ENCODE peak calls at places on chromosome X, in four cellular contexts. S is BJ, Q is stomach, T is upper lobe of right lung. M is an unnamed sample.

GRCh38 chrX:40008841-40009461 is 88.8 kb downstream of the BCOR start:
- DNase-seq in Q (no peak), S (no peak), T (peak; percentile 69), M (no peak)

GRCh38 chrX:136687457-136687856 is 39.5 kb downstream of the CD40LG start:
- DNase-seq in Q (no peak), S (no peak), T (no peak), M (no peak)

GRCh38 chrX:4754878-4755604 is 1041.6 kb upstream of the PRKX start:
- DNase-seq in S (no peak), Q (no peak), T (no peak), M (no peak)

GRCh38 chrX:40085086-40085551 is 12.6 kb downstream of the BCOR start:
- DNase-seq in Q (no peak), T (no peak), S (no peak), M (peak; percentile 38)

GRCh38 chrX:94721386-94721785 is 1047.4 kb downstream of the FAM133A start:
- DNase-seq in S (no peak), Q (no peak), T (no peak), M (no peak)

GRCh38 chrX:102899940-102900916 is 36.8 kb upstream of the RAB40AL start:
- DNase-seq in T (no peak), Q (peak; percentile 75), S (peak; percentile 18), M (peak; percentile 66)

GRCh38 chrX:68375803-68376202 is 57.5 kb downstream of the OPHN1 start:
- DNase-seq in T (no peak), S (no peak), Q (no peak), M (no peak)

GRCh38 chrX:115324194-115324593 is 34.7 kb downstream of the LUZP4 start:
- DNase-seq in T (peak; percentile 63), Q (peak; percentile 52), S (no peak), M (peak; percentile 0)

GRCh38 chrX:41118156-41118555 is 32.9 kb downstream of the USP9X start:
- DNase-seq in T (no peak), S (no peak), Q (no peak), M (no peak)

GRCh38 chrX:23819385-23820234 is 36.6 kb downstream of the SAT1 start:
- DNase-seq in T (no peak), S (no peak), Q (no peak), M (no peak)

GRCh38 chrX:74449937-74450330 is 28.6 kb downstream of the SLC16A2 start:
- DNase-seq in S (peak; percentile 47), T (no peak), Q (no peak), M (no peak)

GRCh38 chrX:17009856-17010650 is 63.6 kb downstream of the REPS2 start:
- DNase-seq in Q (no peak), T (no peak), S (no peak), M (no peak)

GRCh38 chrX:10512258-10512657 is 108.1 kb downstream of the MID1 start:
- DNase-seq in Q (no peak), T (no peak), S (no peak), M (peak; percentile 23)

GRCh38 chrX:66638591-66639500 is at the start of gene EDA2R:
- DNase-seq in Q (no peak), T (no peak), S (peak; percentile 45), M (no peak)

GRCh38 chrX:40173662-40174593 is 76.2 kb upstream of the BCOR start:
- DNase-seq in S (no peak), T (peak; percentile 83), Q (peak; percentile 86), M (peak; percentile 78)

GRCh38 chrX:74422029-74422352 is 698 bp downstream of the SLC16A2 start:
- DNase-seq in S (no peak), Q (no peak), T (no peak), M (no peak)

GRCh38 chrX:112368371-112368770 is 285.8 kb upstream of the TRPC5 start:
- DNase-seq in T (no peak), Q (no peak), S (no peak), M (no peak)
- TF ChIP-seq CTCF in T (no peak), Q (no peak), S (no peak), M (no peak)

GRCh38 chrX:107714196-107714811 is 61.3 kb downstream of the TSC22D3 start:
- DNase-seq in T (no peak), Q (no peak), S (no peak), M (no peak)
- TF ChIP-seq CTCF in T (peak; percentile 27), Q (no peak), S (no peak), M (no peak)

DNA sequence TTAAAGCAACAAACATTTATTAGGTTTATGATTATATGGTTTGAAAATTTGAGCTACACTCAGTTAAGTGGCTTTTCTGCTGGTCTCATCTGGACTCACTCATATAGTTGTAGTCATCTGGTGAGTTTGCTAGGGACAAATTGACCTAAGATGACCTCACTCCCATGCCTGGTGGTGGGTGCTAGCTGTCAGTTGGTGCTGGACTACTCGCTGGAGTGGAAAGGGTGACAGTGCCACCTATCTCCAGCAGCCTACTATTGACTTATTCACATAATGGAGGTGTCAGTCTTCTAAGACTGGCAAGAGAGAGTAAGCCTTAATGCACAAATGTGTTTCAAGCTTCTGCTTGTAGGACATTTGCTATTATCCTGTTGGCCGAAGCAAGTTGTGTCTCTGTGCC is 88.2 kb downstream of the TASL start:
- DNase-seq in Q (no peak), S (no peak), T (no peak), M (peak; percentile 24)
- TF ChIP-seq CTCF in Q (no peak), S (no peak), T (no peak), M (no peak)

GRCh38 chrX:72128881-72129280 is 2.8 kb downstream of the RTL5 start:
- DNase-seq in T (no peak), S (no peak), Q (no peak), M (peak; percentile 43)
- TF ChIP-seq CTCF in T (peak; percentile 35), S (peak; percentile 43), Q (no peak), M (no peak)